ENCODE peak calls at places on chromosomes 11 and 22, in six cellular contexts. G, E, D, I, X and R are unnamed samples.

GRCh38 chr22:46971141-46971775 is 208.8 kb downstream of the TBC1D22A start:
- DNase-seq in D (peak), E (peak), X (peak), G (no peak), I (peak), R (no peak)

GRCh38 chr22:17753401-17753989 is 20.8 kb downstream of the BID start:
- DNase-seq in I (no peak), X (peak), D (no peak), E (peak), G (no peak), R (no peak)

GRCh38 chr11:75273331-75273988 is 32.9 kb downstream of the TPBGL start:
- DNase-seq in I (no peak), E (no peak), D (no peak), G (no peak), X (no peak), R (no peak)

GRCh38 chr22:18954941-18955571 is 19.0 kb upstream of the PRODH start:
- DNase-seq in E (no peak), X (no peak), D (no peak), I (no peak), G (no peak), R (no peak)

GRCh38 chr11:88480217-88480616 is 142.7 kb upstream of the CTSC start:
- DNase-seq in X (peak), E (peak), D (no peak), G (no peak), I (no peak), R (no peak)

GRCh38 chr11:7672276-7672959 is 882 bp downstream of the CYB5R2 start:
- DNase-seq in I (no peak), X (no peak), D (no peak), E (no peak), G (no peak), R (no peak)

GRCh38 chr22:41341990-41342389 is 39.8 kb upstream of the TEF start:
- DNase-seq in D (no peak), I (no peak), G (no peak), E (peak), X (no peak), R (no peak)

GRCh38 chr11:126702987-126703386 is 297.6 kb downstream of the KIRREL3 start:
- DNase-seq in I (peak), G (no peak), X (no peak), D (no peak), E (no peak), R (no peak)

GRCh38 chr11:128022007-128022368 is 565.4 kb downstream of the ETS1 start:
- DNase-seq in D (no peak), E (peak), G (no peak), X (peak), I (no peak), R (no peak)

GRCh38 chr11:11876458-11876857 is 34.7 kb downstream of the USP47 start:
- DNase-seq in X (no peak), E (no peak), G (peak), I (no peak), D (peak), R (no peak)

GRCh38 chr11:76671626-76672309 is 1.2 kb upstream of the LRRC32 start:
- DNase-seq in D (no peak), X (no peak), I (no peak), G (no peak), E (no peak), R (no peak)

GRCh38 chr11:63839508-63840355 is 822 bp downstream of the MARK2 start:
- DNase-seq in D (peak), X (no peak), E (no peak), I (no peak), G (peak), R (peak)

GRCh38 chr11:72144807-72145565 is 9.5 kb downstream of the FOLR3 start:
- DNase-seq in X (peak), G (no peak), I (no peak), D (no peak), E (peak), R (no peak)

GRCh38 chr11:121032546-121032945 is 8.6 kb downstream of the TBCEL start:
- DNase-seq in E (no peak), D (no peak), X (peak), G (no peak), I (no peak), R (no peak)

GRCh38 chr11:1177020-1177770 is 19.4 kb downstream of the MUC5AC start:
- DNase-seq in E (no peak), I (no peak), X (no peak), G (no peak), D (no peak), R (no peak)

GRCh38 chr11:72111803-72112540 is 523 bp downstream of the ANAPC15 start:
- DNase-seq in G (peak), I (peak), E (peak), D (peak), X (peak), R (peak)

GRCh38 chr11:71385091-71385490 is 63.1 kb downstream of the DHCR7 start:
- DNase-seq in X (no peak), I (no peak), D (no peak), E (no peak), G (no peak), R (no peak)

GRCh38 chr22:22168190-22168940 is 76.2 kb upstream of the VPREB1 start:
- DNase-seq in X (peak), G (peak), I (peak), D (peak), E (peak), R (peak)

GRCh38 chr11:70470127-70470526 is 71.8 kb downstream of the CTTN start:
- DNase-seq in I (no peak), E (peak), G (no peak), X (peak), D (no peak), R (no peak)

GRCh38 chr11:95372097-95372656 is 141.2 kb upstream of the SESN3 start:
- DNase-seq in G (no peak), X (no peak), D (no peak), I (no peak), E (no peak), R (no peak)

GRCh38 chr11:12692238-12693074 is 18.2 kb downstream of the TEAD1 start:
- DNase-seq in G (no peak), X (peak), E (peak), D (peak), I (peak), R (no peak)

GRCh38 chr11:2944953-2945756 is 15.9 kb upstream of the PHLDA2 start:
- DNase-seq in X (peak), E (peak), I (peak), D (peak), G (peak), R (no peak)

GRCh38 chr11:2524446-2525165 is 79.8 kb downstream of the KCNQ1 start:
- DNase-seq in I (peak), G (no peak), D (no peak), E (no peak), X (no peak), R (no peak)

GRCh38 chr11:101960231-101960630 is 43.9 kb upstream of the ANGPTL5 start:
- DNase-seq in X (no peak), G (no peak), E (no peak), I (no peak), D (no peak), R (no peak)

GRCh38 chr11:77589181-77589520 is 602 bp upstream of the AQP11 start:
- DNase-seq in E (no peak), I (no peak), D (no peak), G (no peak), X (no peak), R (no peak)

GRCh38 chr11:134036484-134037092 is 32.3 kb upstream of the JAM3 start:
- DNase-seq in X (no peak), I (peak), G (peak), E (no peak), D (peak), R (no peak)

GRCh38 chr11:8092587-8093424 is 11.8 kb downstream of the TUB start:
- DNase-seq in D (peak), X (peak), I (peak), G (peak), E (peak), R (peak)

GRCh38 chr11:17296852-17297559 is 20.5 kb downstream of the NUCB2 start:
- DNase-seq in I (no peak), D (no peak), E (peak), G (no peak), X (no peak), R (no peak)

GRCh38 chr11:128603752-128604472 is 16.6 kb upstream of the ETS1 start:
- DNase-seq in D (no peak), G (no peak), I (no peak), E (no peak), X (no peak), R (peak)

GRCh38 chr11:46332093-46332567 is 15.1 kb upstream of the DGKZ start:
- DNase-seq in I (no peak), E (no peak), G (no peak), D (no peak), X (no peak), R (no peak)

GRCh38 chr11:2769409-2769778 is 69.6 kb upstream of the KCNQ1OT1 start:
- DNase-seq in E (no peak), X (no peak), G (no peak), D (no peak), I (no peak), R (no peak)

GRCh38 chr11:132168326-132168725 is 797.9 kb downstream of the NTM start:
- DNase-seq in I (no peak), X (no peak), D (no peak), E (no peak), G (no peak), R (no peak)

GRCh38 chr11:46554205-46555162 is 39.3 kb downstream of the AMBRA1 start:
- DNase-seq in G (peak), I (no peak), E (peak), X (peak), D (peak), R (no peak)

DNA sequence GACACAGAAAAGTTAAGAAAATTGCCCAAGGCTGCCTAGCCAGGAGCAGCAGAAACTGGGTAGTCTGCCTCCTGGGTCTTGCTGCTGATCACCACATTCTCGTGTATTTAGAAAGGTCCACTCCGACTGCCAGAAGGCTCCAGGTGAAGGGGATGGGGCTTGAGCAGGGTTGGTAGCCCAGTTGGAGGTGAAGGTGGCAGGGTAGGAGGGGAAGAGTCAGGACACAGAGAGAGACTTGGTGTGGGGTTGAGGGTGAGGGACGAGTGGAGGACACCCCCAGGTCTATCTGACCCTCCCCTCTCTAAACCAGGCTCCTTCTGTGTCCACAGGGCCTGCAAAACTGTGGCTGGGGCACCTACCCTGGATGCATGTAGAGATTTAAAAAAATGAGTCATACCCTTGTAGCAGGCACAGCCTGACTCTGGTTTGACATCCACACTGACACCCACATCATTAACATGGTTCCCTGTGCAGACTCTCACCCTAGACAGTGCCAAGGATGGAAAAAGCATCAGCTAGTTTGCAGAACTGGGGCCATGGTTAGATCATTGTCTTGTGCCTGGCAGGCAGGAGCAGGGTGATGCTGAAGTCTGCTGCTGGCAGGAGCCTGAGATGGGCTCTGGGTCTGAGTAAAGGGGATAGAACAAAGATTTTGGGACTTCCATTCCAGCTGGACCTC is 273.2 kb downstream of the TENM4 start:
- DNase-seq in I (no peak), G (no peak), X (peak), D (no peak), E (peak), R (no peak)
- TF ChIP-seq CTCF in I (no peak), G (no peak), X (no peak), D (no peak), E (no peak), R (no peak)

DNA sequence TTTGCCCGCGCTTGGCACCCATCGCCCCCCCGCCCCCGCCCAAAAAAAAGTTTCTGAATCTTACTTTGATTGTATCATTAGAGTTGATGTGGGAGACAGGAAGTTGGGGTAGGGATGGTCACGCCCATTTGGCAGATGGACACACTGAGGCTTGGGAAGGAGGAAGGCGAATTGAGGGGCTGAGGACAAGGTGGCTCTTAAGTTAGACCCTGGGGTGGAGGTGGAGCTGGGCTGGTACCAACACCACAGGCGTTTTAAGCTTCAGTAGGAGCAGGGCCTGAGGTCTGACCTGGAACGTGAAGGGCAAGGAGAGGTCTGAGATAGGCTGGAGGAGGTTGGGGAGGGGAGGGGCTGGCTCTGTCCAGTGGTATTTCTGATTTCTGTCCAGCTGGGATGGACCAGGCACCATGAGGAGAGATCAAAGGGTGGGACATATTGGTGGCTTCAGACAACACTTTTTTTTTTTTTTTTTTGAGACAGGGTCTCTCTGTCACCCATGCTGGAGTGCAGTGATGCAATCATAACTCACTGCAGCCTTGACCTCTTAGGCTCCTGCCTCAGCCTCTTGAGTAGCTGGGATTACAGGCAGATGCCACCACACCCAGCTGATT is 777 bp upstream of the CDC42BPG start:
- DNase-seq in I (no peak), E (no peak), X (no peak), G (no peak), D (no peak), R (no peak)
- H2AFZ ChIP-seq in I (no peak), E (peak), X (no peak), G (peak), D (peak), R (peak)

GRCh38 chr11:29261831-29262230 is 755.0 kb downstream of the KCNA4 start:
- DNase-seq in G (no peak), I (no peak), X (no peak), D (no peak), E (peak), R (no peak)

GRCh38 chr11:29256580-29256979 is 760.2 kb downstream of the KCNA4 start:
- DNase-seq in I (no peak), D (no peak), E (no peak), X (no peak), G (no peak), R (peak)

GRCh38 chr11:29263971-29264682 is 752.7 kb downstream of the KCNA4 start:
- DNase-seq in D (no peak), I (no peak), G (no peak), E (peak), X (no peak), R (no peak)

GRCh38 chr11:29258411-29258810 is 758.4 kb downstream of the KCNA4 start:
- DNase-seq in E (no peak), I (no peak), D (no peak), X (no peak), G (no peak), R (no peak)

GRCh38 chr11:29260939-29261705 is 755.7 kb downstream of the KCNA4 start:
- DNase-seq in X (peak), D (no peak), G (no peak), E (peak), I (no peak), R (no peak)
- TF ChIP-seq CTCF in X (no peak), D (no peak), G (no peak), E (peak), I (no peak), R (no peak)

GRCh38 chr11:104490182-104490581 is 326.2 kb upstream of the PDGFD start:
- DNase-seq in I (no peak), D (no peak), E (no peak), G (peak), X (peak), R (no peak)

GRCh38 chr11:104484784-104485554 is 321.0 kb upstream of the PDGFD start:
- DNase-seq in G (no peak), X (no peak), I (no peak), D (peak), E (peak), R (no peak)

GRCh38 chr11:104487035-104487775 is 323.3 kb upstream of the PDGFD start:
- DNase-seq in E (peak), I (peak), X (peak), D (no peak), G (no peak), R (no peak)
- H2AFZ ChIP-seq in E (no peak), I (no peak), X (no peak), D (no peak), G (no peak), R (no peak)

GRCh38 chr11:59263225-59263894 is 50.6 kb upstream of the MPEG1 start:
- DNase-seq in D (peak), E (no peak), G (peak), I (no peak), X (no peak), R (peak)
- TF ChIP-seq CTCF in D (peak), E (no peak), G (peak), I (peak), X (no peak), R (peak)

GRCh38 chr22:23285236-23285635 is 104.9 kb downstream of the BCR start:
- DNase-seq in E (no peak), G (no peak), X (no peak), I (no peak), D (no peak), R (no peak)
- H2AFZ ChIP-seq in E (no peak), G (no peak), X (no peak), I (no peak), D (no peak), R (no peak)

DNA sequence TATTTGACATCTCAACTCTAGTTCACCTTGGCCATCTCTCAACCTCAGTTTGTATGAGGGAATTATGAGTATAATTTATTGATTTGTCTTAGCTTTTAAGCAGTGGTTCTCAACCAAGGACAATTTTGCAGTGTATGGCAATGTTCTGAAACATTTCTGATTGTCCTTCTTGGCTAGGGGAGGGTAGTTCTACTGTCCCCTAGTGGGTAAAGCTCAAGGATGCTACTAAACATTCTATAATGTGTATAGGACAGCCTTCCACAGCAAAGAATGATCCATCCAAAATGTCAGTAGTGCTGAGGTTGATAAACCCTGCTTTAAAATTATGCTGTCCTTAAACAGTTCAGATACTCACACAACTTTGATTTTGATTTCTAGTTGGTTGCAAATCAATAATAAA is 78.1 kb upstream of the ALKBH3 start:
- DNase-seq in X (peak), D (no peak), E (peak), I (peak), G (peak), R (peak)
- TF ChIP-seq CTCF in X (peak), D (peak), E (peak), I (peak), G (peak), R (peak)